ENCODE peak calls at places on chromosomes 7 and 10, in nine cellular contexts. U is BE2C, E is RWPE1, F is AG04449, P is brain microvascular endothelial cell, B is uterus, R is IMR-90, G is CD14-positive monocyte, Z is left ventricle myocardium inferior. Q is an unnamed sample.

GRCh38 chr10:30133198-30133597 is 73.8 kb upstream of the JCAD start:
- DNase-seq in B (no peak), Z (no peak), F (no peak), R (no peak), U (no peak), G (no peak), E (no peak), P (no peak), Q (no peak)

GRCh38 chr7:128035712-128036111 is 4.5 kb upstream of the LRRC4 start:
- DNase-seq in U (peak), R (no peak), P (no peak), F (no peak), Z (no peak), B (no peak), G (no peak), E (no peak), Q (no peak)

GRCh38 chr7:18495412-18496335 is at the start of gene HDAC9:
- DNase-seq in U (peak), B (no peak), R (peak), E (no peak), Z (peak), P (peak), F (no peak), G (no peak), Q (peak)

GRCh38 chr10:120948889-120949382 is 97.8 kb downstream of the WDR11 start:
- DNase-seq in G (no peak), F (no peak), U (peak), B (peak), P (peak), Z (peak), E (no peak), R (peak), Q (peak)

GRCh38 chr10:60291354-60291930 is 98.2 kb downstream of the ANK3 start:
- DNase-seq in G (no peak), R (no peak), Z (no peak), F (no peak), P (peak), B (no peak), E (no peak), U (no peak), Q (no peak)

GRCh38 chr7:45187089-45187945 is 29.7 kb downstream of the RAMP3 start:
- DNase-seq in Z (no peak), E (no peak), G (no peak), P (no peak), F (no peak), B (no peak), R (no peak), U (no peak), Q (no peak)

GRCh38 chr10:104056619-104057273 is 28.9 kb downstream of the COL17A1 start:
- DNase-seq in P (no peak), R (no peak), E (no peak), F (no peak), G (no peak), Z (no peak), U (no peak), B (no peak), Q (no peak)

GRCh38 chr10:80081801-80082750 is 3.6 kb downstream of the TMEM254 start:
- DNase-seq in P (no peak), G (no peak), B (no peak), F (no peak), U (no peak), R (peak), E (peak), Z (no peak), Q (no peak)

GRCh38 chr10:78405231-78405630 is 371.6 kb downstream of the RPS24 start:
- DNase-seq in R (no peak), G (no peak), E (no peak), F (peak), U (no peak), Z (no peak), B (peak), P (no peak), Q (no peak)

GRCh38 chr10:124296121-124296812 is 122.5 kb downstream of the OAT start:
- DNase-seq in F (no peak), P (no peak), Z (no peak), R (no peak), U (no peak), E (peak), B (no peak), G (peak), Q (no peak)

DNA sequence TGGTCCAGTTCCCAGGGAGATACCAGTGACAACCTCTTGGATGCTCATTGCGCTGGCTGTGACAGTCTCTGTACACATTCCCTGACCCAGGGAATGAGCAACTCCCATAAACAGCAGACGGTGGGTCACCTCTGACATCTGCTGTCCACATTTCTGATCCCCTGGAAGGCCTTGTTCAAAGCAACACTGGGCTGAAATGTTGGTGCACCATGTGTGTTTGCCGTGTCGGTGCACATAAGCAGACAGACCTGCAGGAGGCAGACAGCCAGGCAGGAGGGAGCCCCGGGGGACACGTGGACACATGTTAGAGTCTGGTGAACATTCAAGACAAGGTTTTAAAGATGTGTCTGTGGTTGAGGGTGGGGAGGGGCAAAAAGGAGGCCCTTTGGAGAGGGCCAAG is 254.9 kb downstream of the PLXNA4 start:
- DNase-seq in E (no peak), P (peak), R (no peak), Z (no peak), B (no peak), F (no peak), U (peak), G (no peak), Q (peak)
- TF ChIP-seq CTCF in E (no peak), P (peak), R (no peak), Z (no peak), B (no peak), F (no peak), U (peak), G (no peak), Q (peak)

DNA sequence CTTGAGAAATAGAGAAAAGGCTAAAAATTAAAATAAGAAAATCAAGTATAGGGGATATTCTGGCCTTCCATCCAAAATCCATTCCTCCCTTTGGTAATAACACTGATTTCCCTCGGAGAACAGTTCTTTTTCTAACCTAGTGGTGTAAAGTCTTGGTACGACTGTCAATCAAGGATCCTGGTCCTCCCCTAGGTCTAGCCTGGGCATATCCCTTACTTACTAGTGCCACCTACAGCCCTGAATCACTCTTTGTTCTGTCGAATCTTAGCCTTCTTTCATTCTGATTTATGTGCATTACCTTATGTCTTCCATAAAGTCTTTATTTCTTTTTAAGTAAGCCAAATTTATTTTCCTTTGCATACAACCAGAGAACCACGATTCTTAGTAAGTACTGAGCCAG is 298.7 kb upstream of the LRRTM3 start:
- DNase-seq in E (peak), B (no peak), Z (no peak), R (no peak), G (no peak), P (peak), U (peak), F (no peak), Q (no peak)
- TF ChIP-seq CTCF in E (no peak), B (no peak), Z (peak), R (no peak), G (no peak), P (peak), U (peak), F (no peak), Q (no peak)

GRCh38 chr7:158658475-158658874 is 46.1 kb downstream of the NCAPG2 start:
- DNase-seq in G (no peak), P (no peak), Z (no peak), E (no peak), U (no peak), F (no peak), R (no peak), B (no peak), Q (no peak)

GRCh38 chr7:158663428-158663741 is 41.2 kb downstream of the NCAPG2 start:
- DNase-seq in G (no peak), R (no peak), E (no peak), Z (no peak), B (no peak), F (no peak), U (peak), P (no peak), Q (no peak)

GRCh38 chr7:158657189-158657746 is 47.3 kb downstream of the NCAPG2 start:
- DNase-seq in E (no peak), F (no peak), R (no peak), P (no peak), B (no peak), U (no peak), G (no peak), Z (no peak), Q (no peak)

GRCh38 chr7:158664406-158664805 is 40.2 kb downstream of the NCAPG2 start:
- DNase-seq in E (no peak), G (no peak), B (no peak), P (no peak), F (no peak), R (no peak), Z (no peak), U (peak), Q (no peak)

DNA sequence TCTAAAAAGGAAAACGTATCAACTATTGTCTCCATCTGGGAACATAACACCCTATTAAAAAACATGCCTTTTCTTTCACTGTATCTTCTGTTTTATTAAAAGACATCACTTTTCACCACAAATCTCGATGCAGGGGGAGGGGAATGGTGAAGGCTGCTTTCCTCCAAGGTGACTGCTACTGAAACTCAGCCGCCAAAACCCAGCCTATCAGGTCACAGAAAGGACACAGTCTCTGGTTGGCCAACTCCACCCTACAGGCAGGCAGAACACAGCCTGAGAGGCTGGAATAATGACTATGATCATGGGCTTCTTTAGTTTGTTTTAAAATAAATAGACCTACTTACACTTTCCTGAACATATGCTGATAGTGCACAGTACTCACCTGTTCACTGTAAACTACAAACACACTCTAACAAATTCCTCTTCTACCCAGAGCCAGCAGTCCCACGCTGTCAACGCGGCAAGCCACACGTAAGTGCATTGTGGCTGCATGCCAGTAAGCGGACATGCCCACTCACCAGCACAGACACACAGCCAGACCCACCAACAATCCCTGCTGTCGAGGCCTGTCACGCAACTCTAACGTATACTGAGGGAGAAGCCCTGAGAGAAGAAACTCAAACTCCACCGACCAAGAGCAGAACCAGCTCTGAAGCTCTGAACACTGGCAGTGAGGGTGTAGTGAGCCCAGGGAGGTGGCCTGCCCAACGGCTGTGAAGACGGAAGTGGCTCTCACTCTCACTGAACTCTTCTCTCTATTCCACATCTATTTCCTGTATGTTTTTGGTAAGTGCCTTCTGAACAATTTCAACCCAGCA is 41.8 kb downstream of the NCAPG2 start:
- DNase-seq in E (no peak), G (no peak), B (no peak), R (no peak), U (peak), P (no peak), Z (peak), F (no peak), Q (no peak)
- TF ChIP-seq CTCF in E (no peak), G (no peak), B (no peak), R (no peak), U (no peak), P (no peak), Z (no peak), F (no peak), Q (no peak)

GRCh38 chr10:5323446-5323845 is 41.3 kb upstream of the UCN3 start:
- DNase-seq in F (no peak), Z (no peak), P (no peak), U (no peak), R (no peak), B (no peak), E (no peak), G (no peak), Q (no peak)
- TF ChIP-seq CTCF in F (no peak), Z (no peak), P (no peak), U (no peak), R (no peak), B (no peak), E (no peak), G (no peak), Q (no peak)

DNA sequence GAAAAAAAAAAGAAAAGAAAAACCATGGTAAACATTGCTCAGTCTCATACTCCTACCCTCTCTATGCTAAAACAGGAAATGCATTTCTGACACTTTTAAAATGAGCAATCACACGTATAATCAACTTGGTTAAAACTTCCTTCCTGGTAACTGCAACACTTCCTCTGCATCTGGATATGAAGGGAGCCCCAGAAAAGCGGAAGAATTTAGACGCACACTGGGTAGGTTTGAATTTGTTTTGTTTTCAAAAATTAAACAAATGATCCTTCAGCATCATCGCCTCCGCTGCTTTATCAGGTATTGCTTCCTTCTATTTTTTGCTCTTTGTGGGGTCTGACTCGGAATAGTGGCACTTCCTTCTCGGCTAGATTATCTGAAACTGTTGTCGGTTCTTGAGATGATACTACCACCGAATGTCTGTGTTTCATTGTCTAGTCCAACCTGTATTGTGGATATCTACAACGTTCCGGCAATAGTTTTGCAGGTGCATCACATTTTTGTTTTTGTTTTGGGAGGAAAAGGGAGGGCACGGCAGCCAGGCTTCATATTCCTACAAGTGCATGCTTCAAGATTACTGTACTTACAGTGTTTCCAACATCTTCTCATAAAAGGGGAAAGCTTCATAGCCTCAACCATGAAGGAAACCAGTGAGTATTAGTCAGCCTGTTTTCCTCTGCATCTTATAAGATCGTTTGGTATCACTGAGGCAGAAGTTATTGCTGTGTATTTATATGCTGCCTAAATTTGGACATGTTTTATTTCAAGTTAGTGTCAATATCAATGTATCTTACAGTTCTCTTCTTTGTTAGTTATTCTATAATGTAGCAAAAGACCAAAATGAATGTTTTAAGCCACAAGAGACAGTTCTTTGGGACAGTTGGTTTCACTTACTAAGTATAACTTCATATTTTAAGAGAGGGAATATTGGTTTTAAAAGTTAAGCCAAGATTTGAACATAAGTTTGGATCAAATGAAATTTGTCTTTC is at the start of gene PIK3CG:
- DNase-seq in U (no peak), R (no peak), G (peak), F (no peak), E (no peak), B (no peak), P (no peak), Z (no peak), Q (no peak)
- TF ChIP-seq CTCF in U (no peak), R (no peak), G (no peak), F (no peak), E (no peak), B (no peak), P (no peak), Z (no peak), Q (no peak)

GRCh38 chr10:26451903-26452302 is 13.8 kb downstream of the APBB1IP start:
- DNase-seq in Z (no peak), B (no peak), R (no peak), G (no peak), P (no peak), E (no peak), U (no peak), F (no peak), Q (no peak)
- TF ChIP-seq CTCF in Z (no peak), B (no peak), R (no peak), G (no peak), P (no peak), E (no peak), U (no peak), F (no peak), Q (no peak)

DNA sequence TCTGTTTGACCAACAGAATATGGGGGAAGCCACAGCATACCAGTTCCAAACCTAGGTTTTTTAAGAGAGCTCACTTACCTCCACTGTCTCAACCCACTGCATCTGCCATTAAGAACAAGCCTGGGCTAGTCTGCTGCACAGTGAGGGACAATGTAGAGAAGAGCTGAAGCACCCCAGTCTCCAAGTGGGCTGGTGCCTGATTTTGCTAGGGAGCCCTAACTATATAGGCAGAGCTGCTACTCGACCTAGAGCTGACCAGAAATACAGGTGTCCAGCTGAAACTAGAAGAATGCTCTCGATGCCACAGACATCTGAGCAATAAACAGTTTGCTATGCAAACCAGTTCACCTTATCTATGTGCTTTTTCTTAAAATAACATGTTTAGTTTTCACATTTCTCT is 106.9 kb upstream of the BET1 start:
- DNase-seq in E (no peak), F (no peak), G (no peak), U (no peak), R (no peak), B (no peak), P (no peak), Z (no peak), Q (no peak)
- TF ChIP-seq CTCF in E (no peak), F (no peak), G (no peak), U (no peak), R (no peak), B (no peak), P (no peak), Z (no peak), Q (no peak)

GRCh38 chr7:134458341-134458805 is 527 bp downstream of the AKR1B1 start:
- DNase-seq in B (peak), G (no peak), E (peak), R (peak), P (no peak), U (peak), F (no peak), Z (peak), Q (peak)

GRCh38 chr7:134457166-134457565 is 1.7 kb downstream of the AKR1B1 start:
- DNase-seq in U (no peak), G (no peak), P (no peak), B (no peak), F (no peak), E (no peak), R (no peak), Z (no peak), Q (no peak)

GRCh38 chr7:134461921-134462320 is 3.0 kb upstream of the AKR1B1 start:
- DNase-seq in P (no peak), G (no peak), Z (no peak), E (no peak), U (no peak), R (no peak), B (no peak), F (no peak), Q (no peak)

GRCh38 chr7:134460000-134460399 is 1.1 kb upstream of the AKR1B1 start:
- DNase-seq in U (no peak), E (no peak), P (no peak), F (no peak), G (no peak), R (peak), B (no peak), Z (no peak), Q (no peak)

DNA sequence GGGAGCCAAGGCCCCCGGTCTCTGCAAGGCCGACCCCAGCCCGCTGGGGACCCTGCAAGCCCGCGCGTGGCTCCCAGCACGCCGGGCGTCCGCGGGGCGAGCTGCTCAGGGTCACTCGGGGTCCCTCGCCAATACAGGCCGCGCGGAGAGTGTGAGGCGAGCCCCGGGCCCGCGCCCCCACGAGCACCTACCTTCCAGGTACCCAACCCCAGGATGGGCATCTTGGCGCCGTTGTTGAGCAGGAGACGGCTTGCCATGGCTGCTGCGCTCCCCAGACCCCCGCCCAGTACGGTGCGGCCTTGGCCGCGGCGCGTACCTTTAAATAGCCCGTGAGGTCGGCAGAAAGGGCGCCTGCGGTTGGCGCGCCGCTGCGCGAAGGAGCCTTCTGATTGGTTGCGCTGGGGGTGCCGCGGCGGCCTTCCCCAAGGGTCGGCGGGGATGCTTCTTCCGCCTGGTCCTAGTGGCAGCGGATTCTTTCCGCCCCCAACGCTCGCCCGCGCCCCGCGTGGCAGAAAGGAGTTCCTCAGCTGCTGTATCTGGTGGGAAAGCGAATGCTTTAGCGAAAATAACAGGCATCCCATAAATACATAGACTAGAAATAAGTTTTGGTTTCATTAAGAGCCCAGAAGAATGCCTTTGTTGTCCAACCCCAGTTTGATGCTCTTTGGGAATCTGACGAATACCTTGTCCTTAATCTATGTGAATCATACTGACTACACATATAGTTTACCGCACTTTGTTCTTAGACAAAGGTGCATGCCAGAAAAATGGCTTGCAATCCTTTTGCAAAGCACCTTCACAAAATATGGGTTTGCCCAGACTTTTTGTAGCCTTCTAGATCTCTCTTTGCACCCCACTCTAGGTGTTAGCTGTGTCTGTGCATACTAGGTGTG is at the start of gene AKR1B1:
- DNase-seq in F (peak), P (peak), B (peak), E (peak), R (peak), U (peak), Z (peak), G (peak), Q (peak)
- TF ChIP-seq CTCF in F (peak), P (peak), B (peak), E (peak), R (peak), U (peak), Z (peak), G (peak), Q (peak)

Q was measured in nephron progenitor cell.